ENCODE peak calls at places on chromosomes 11 and 22, in seven cellular contexts. H, G, L, W, S, X and Q are unnamed samples.

GRCh38 chr11:35082322-35083180 is 56.4 kb upstream of the CD44 start:
- DNase-seq in G (peak; percentile 27), X (peak; percentile 57), H (peak; percentile 86), W (peak; percentile 67), L (peak; percentile 7), S (peak; percentile 57), Q (peak; percentile 53)

GRCh38 chr22:41620646-41621098 is at the start of gene DESI1:
- DNase-seq in L (no peak), X (no peak), H (no peak), W (no peak), G (peak; percentile 24), S (peak; percentile 36), Q (no peak)

GRCh38 chr22:20810645-20811044 is 36.7 kb downstream of the SERPIND1 start:
- DNase-seq in G (no peak), S (no peak), L (no peak), H (no peak), W (no peak), X (no peak), Q (no peak)

GRCh38 chr11:1146311-1146864 is 11.4 kb upstream of the MUC5AC start:
- DNase-seq in G (no peak), X (no peak), H (no peak), S (no peak), W (no peak), L (no peak), Q (no peak)

GRCh38 chr22:45612451-45612901 is 59.2 kb upstream of the ATXN10 start:
- DNase-seq in S (no peak), L (no peak), H (no peak), X (peak; percentile 71), G (no peak), W (peak; percentile 64), Q (peak; percentile 45)

GRCh38 chr11:71151561-71151960 is 100.8 kb downstream of the SHANK2 start:
- DNase-seq in S (no peak), X (no peak), H (no peak), W (no peak), L (no peak), G (no peak), Q (no peak)

GRCh38 chr22:39013923-39014722 is at the start of gene APOBEC3C:
- DNase-seq in L (no peak), H (peak; percentile 72), X (peak; percentile 77), G (peak; percentile 58), S (peak; percentile 31), W (peak; percentile 83), Q (peak; percentile 65)

GRCh38 chr11:3196161-3197043 is 22.2 kb downstream of the MRGPRG start:
- DNase-seq in H (no peak), X (peak; percentile 8), W (no peak), S (no peak), G (no peak), L (no peak), Q (no peak)

GRCh38 chr11:114912826-114913225 is 234.5 kb downstream of the NXPE2 start:
- DNase-seq in S (no peak), X (no peak), W (no peak), H (no peak), G (no peak), L (no peak), Q (no peak)

GRCh38 chr22:32123657-32124056 is 35.4 kb downstream of the C22orf42 start:
- DNase-seq in S (no peak), X (no peak), L (peak; percentile 48), W (no peak), H (no peak), G (no peak), Q (no peak)

GRCh38 chr22:25919452-25919851 is 177.5 kb downstream of the MYO18B start:
- DNase-seq in L (no peak), S (no peak), W (no peak), H (no peak), G (no peak), X (no peak), Q (no peak)

GRCh38 chr11:49424136-49424535 is 215.7 kb upstream of the FOLH1 start:
- DNase-seq in L (no peak), H (no peak), G (no peak), X (no peak), S (no peak), W (no peak), Q (no peak)

GRCh38 chr11:112734207-112734606 is 227.0 kb upstream of the NCAM1 start:
- DNase-seq in S (no peak), X (peak; percentile 44), H (no peak), W (peak; percentile 35), L (peak; percentile 9), G (peak; percentile 37), Q (peak; percentile 27)

GRCh38 chr11:41382927-41383326 is 76.5 kb downstream of the LRRC4C start:
- DNase-seq in G (no peak), L (no peak), X (no peak), W (no peak), S (no peak), H (no peak), Q (no peak)

GRCh38 chr11:69040581-69041260 is 8.0 kb upstream of the TPCN2 start:
- DNase-seq in G (no peak), X (no peak), H (no peak), S (no peak), L (no peak), W (no peak), Q (no peak)

GRCh38 chr22:44449061-44449682 is 48.9 kb downstream of the RTL6 start:
- DNase-seq in G (no peak), W (no peak), S (no peak), X (no peak), L (no peak), H (peak; percentile 67), Q (no peak)

GRCh38 chr22:47061226-47061625 is 298.8 kb downstream of the TBC1D22A start:
- DNase-seq in X (no peak), G (no peak), W (no peak), S (no peak), H (no peak), L (no peak), Q (no peak)

GRCh38 chr11:15800121-15800800 is 556.1 kb downstream of the SOX6 start:
- DNase-seq in H (peak; percentile 63), L (no peak), G (no peak), X (peak; percentile 52), W (peak; percentile 61), S (no peak), Q (peak; percentile 29)

GRCh38 chr11:77418155-77418980 is 55.5 kb downstream of the PAK1 start:
- DNase-seq in G (no peak), H (no peak), S (no peak), W (no peak), X (no peak), L (no peak), Q (no peak)

GRCh38 chr11:34427171-34427805 is 11.4 kb upstream of the CAT start:
- DNase-seq in L (no peak), S (no peak), W (no peak), H (peak; percentile 30), X (no peak), G (peak; percentile 20), Q (no peak)

GRCh38 chr11:92528051-92528450 is 303.4 kb downstream of the FAT3 start:
- DNase-seq in L (no peak), X (no peak), W (no peak), H (no peak), S (no peak), G (no peak), Q (no peak)

GRCh38 chr11:18056561-18057181 is 10.6 kb upstream of the TPH1 start:
- DNase-seq in H (no peak), S (no peak), W (no peak), L (no peak), X (no peak), G (no peak), Q (no peak)

GRCh38 chr11:120400564-120401364 is 64.6 kb downstream of the ARHGEF12 start:
- DNase-seq in L (no peak), S (no peak), H (no peak), G (peak; percentile 30), X (no peak), W (no peak), Q (peak; percentile 25)

GRCh38 chr11:120181446-120181992 is 29.3 kb upstream of the OAF start:
- DNase-seq in S (no peak), H (no peak), W (no peak), X (no peak), L (no peak), G (no peak), Q (no peak)

GRCh38 chr11:78149646-78150045 is 10.2 kb upstream of the ALG8 start:
- DNase-seq in S (no peak), G (no peak), X (no peak), L (no peak), H (no peak), W (no peak), Q (no peak)

GRCh38 chr11:116376054-116376453 is 396.7 kb downstream of the BUD13 start:
- DNase-seq in L (no peak), S (no peak), X (no peak), H (no peak), W (no peak), G (no peak), Q (no peak)

GRCh38 chr11:70503878-70504240 is 105.5 kb downstream of the CTTN start:
- DNase-seq in G (no peak), L (no peak), H (no peak), X (peak; percentile 32), W (no peak), S (no peak), Q (no peak)

GRCh38 chr22:25362215-25362882 is 142.9 kb downstream of the CRYBB2 start:
- DNase-seq in S (peak; percentile 56), G (peak; percentile 86), X (peak; percentile 79), L (peak; percentile 71), W (peak; percentile 77), H (no peak), Q (peak; percentile 67)

GRCh38 chr11:69295079-69295994 is 1.4 kb downstream of the MYEOV start:
- DNase-seq in L (no peak), X (no peak), G (no peak), H (no peak), W (no peak), S (no peak), Q (no peak)

GRCh38 chr11:36750349-36750748 is 152.3 kb upstream of the RAG2 start:
- DNase-seq in S (no peak), L (no peak), H (peak; percentile 10), X (no peak), W (no peak), G (no peak), Q (no peak)

GRCh38 chr11:113090716-113091577 is 129.7 kb downstream of the NCAM1 start:
- DNase-seq in L (no peak), G (no peak), H (no peak), S (no peak), X (no peak), W (no peak), Q (no peak)

GRCh38 chr22:49827307-49827852 is 293 bp downstream of the BRD1 start:
- DNase-seq in S (no peak), H (no peak), W (peak; percentile 51), G (peak; percentile 40), L (no peak), X (no peak), Q (no peak)

GRCh38 chr11:102429691-102430090 is 22.9 kb downstream of the TMEM123 start:
- DNase-seq in S (no peak), G (no peak), L (no peak), H (no peak), W (no peak), X (no peak), Q (no peak)

GRCh38 chr11:65132238-65132987 is 1.9 kb downstream of the SYVN1 start:
- DNase-seq in H (no peak), W (no peak), G (no peak), L (no peak), S (no peak), X (no peak), Q (no peak)